ENCODE peak calls at places on chromosomes 13 and 19, in ten cellular contexts. Q is tibial nerve; V is cardiac muscle cell; I is heart left ventricle; A is SJCRH30; W is heart right ventricle; K is AG04450; N is psoas muscle; S is kidney; J is CD4-positive, CD25-positive, alpha-beta regulatory T cell. Y is an unnamed sample. For H3K9me3, the result is how much of the 10 kb centered on the place peaks cover.

GRCh38 chr13:106362637-106363036 is 172.8 kb downstream of the EFNB2 start:
- DNase-seq in Q (no peak), V (no peak), I (no peak), A (no peak), W (no peak), K (no peak), N (no peak), S (no peak), J (no peak), Y (no peak)

GRCh38 chr13:24502567-24503375 is 9.8 kb downstream of the PARP4 start:
- DNase-seq in Q (no peak), V (peak), I (peak), A (no peak), W (peak), K (no peak), N (peak), S (no peak), J (no peak), Y (no peak)

GRCh38 chr19:8610041-8610927 is at the start of gene ADAMTS10:
- DNase-seq in Q (peak), V (peak), I (peak), A (no peak), W (peak), K (no peak), N (peak), S (peak), J (peak), Y (peak)

GRCh38 chr19:17889609-17890214 is 18.0 kb downstream of the SLC5A5 start:
- DNase-seq in Q (no peak), V (peak), I (no peak), A (peak), W (no peak), K (no peak), N (no peak), S (no peak), J (no peak), Y (peak)

GRCh38 chr19:7522923-7523667 is 671 bp downstream of the MCOLN1 start:
- DNase-seq in Q (no peak), V (peak), I (no peak), A (no peak), W (no peak), K (no peak), N (no peak), S (peak), J (no peak), Y (no peak)

GRCh38 chr13:79560954-79561353 is 80.0 kb downstream of the NDFIP2 start:
- DNase-seq in Q (no peak), V (no peak), I (no peak), A (no peak), W (no peak), K (no peak), N (no peak), S (no peak), J (no peak), Y (no peak)

GRCh38 chr19:55536951-55537740 is at the start of gene SBK2:
- DNase-seq in Q (no peak), V (no peak), I (no peak), A (peak), W (no peak), K (no peak), N (no peak), S (no peak), J (no peak), Y (no peak)

GRCh38 chr13:27283906-27284523 is 13.4 kb downstream of the RASL11A start:
- DNase-seq in Q (no peak), V (peak), I (no peak), A (no peak), W (no peak), K (no peak), N (no peak), S (no peak), J (no peak), Y (no peak)

DNA sequence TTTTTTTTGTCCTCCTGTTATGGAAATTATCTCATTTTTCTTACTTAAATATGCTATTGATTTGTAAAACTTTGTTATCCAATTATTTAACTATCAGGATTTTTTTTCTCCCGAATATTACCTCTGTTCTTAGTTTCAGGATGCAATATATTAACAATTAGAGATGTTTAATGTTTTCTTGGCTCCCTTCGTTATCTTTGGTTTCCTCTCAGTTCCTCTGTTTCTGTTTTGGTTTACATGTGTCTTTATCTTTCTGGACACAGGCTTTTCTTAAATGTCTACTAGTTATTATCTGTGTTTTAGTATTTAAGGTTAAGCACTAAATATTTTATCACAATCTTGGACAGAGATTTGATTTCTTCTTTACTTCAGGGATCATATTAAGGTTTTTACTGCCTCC is 462.2 kb upstream of the SLC10A2 start:
- DNase-seq in Q (no peak), V (no peak), I (no peak), A (no peak), W (no peak), K (no peak), N (no peak), S (no peak), J (no peak), Y (no peak)
- H3K9me3 ChIP-seq in Q (under half), V (under half), I (under half), A (under half), W (under half), K (under half), N (under half), S (under half), J (under half), Y (under half)

GRCh38 chr13:54934121-54934520 is 1905.5 kb downstream of the OLFM4 start:
- DNase-seq in Q (no peak), V (no peak), I (no peak), A (no peak), W (no peak), K (no peak), N (no peak), S (no peak), J (no peak), Y (no peak)
- H3K9me3 ChIP-seq in Q (under half), V (under half), I (under half), A (under half), W (under half), K (under half), N (under half), S (under half), J (under half), Y (under half)

GRCh38 chr19:43883864-43884263 is 51.2 kb downstream of the ZNF45 start:
- DNase-seq in Q (no peak), V (no peak), I (no peak), A (no peak), W (no peak), K (no peak), N (no peak), S (no peak), J (no peak), Y (no peak)
- H3K9me3 ChIP-seq in Q (under half), V (under half), I (half or more), A (under half), W (half or more), K (under half), N (half or more), S (under half), J (half or more), Y (half or more)

DNA sequence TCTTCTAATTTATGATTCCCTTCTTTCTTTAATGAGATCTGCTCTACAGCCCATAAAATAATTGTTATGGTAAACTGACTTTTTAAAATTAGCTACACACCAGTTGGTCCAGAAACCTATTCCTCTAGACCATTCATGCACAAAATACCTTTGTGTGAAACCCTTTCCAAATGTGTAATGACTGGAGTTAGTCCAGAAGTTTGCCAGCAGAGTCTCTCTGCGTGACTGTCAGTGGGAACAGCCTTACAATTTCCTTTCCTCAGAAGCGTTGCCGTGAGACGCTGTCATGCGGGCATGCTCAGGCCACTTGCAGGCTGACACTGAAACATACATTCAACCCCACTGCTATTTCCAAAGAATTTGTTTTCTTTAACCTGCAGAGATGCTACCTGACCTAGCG is 965.2 kb downstream of the PCDH9 start:
- DNase-seq in Q (no peak), V (no peak), I (no peak), A (no peak), W (no peak), K (no peak), N (no peak), S (no peak), J (no peak), Y (peak)
- H3K9me3 ChIP-seq in Q (under half), V (under half), I (under half), A (under half), W (under half), K (under half), N (under half), S (under half), J (under half), Y (under half)

DNA sequence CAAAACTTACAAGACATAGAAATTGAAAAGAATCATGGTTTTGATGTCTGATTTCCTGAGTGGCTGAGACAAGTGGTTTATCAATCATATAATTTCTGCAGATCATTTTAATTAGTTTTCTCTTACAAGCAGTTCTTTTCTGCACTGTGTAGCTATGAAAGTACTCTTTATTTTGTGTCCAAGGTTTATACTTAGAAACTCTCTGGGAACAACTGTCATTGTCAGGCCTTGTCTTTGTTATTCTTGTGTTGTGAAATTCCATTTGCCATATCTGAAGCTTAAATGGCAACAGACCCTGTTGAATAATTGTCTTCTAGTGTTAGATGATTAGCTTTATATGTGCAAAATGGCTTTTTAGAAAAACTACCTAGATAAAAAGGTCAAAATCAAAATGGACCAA is 312.1 kb downstream of the FGF14 start:
- DNase-seq in Q (no peak), V (no peak), I (no peak), A (no peak), W (no peak), K (no peak), N (no peak), S (no peak), J (no peak), Y (no peak)
- H3K9me3 ChIP-seq in Q (under half), V (under half), I (under half), A (under half), W (under half), K (under half), N (under half), S (under half), J (under half), Y (under half)

GRCh38 chr13:20362642-20363041 is 130.5 kb upstream of the GJB6 start:
- DNase-seq in Q (no peak), V (no peak), I (no peak), A (no peak), W (no peak), K (no peak), N (no peak), S (no peak), J (no peak), Y (no peak)
- H3K9me3 ChIP-seq in Q (under half), V (under half), I (under half), A (under half), W (under half), K (under half), N (under half), S (under half), J (under half), Y (under half)

GRCh38 chr19:21587117-21587461 is 81.7 kb downstream of the ZNF429 start:
- DNase-seq in Q (no peak), V (no peak), I (no peak), A (no peak), W (peak), K (no peak), N (no peak), S (no peak), J (no peak), Y (no peak)
- H3K9me3 ChIP-seq in Q (under half), V (under half), I (under half), A (under half), W (under half), K (half or more), N (under half), S (under half), J (under half), Y (under half)

GRCh38 chr13:19169496-19169895 is 12.1 kb downstream of the TUBA3C start:
- DNase-seq in Q (no peak), V (no peak), I (no peak), A (no peak), W (no peak), K (no peak), N (no peak), S (peak), J (no peak), Y (no peak)
- H3K9me3 ChIP-seq in Q (under half), V (under half), I (under half), A (under half), W (under half), K (half or more), N (under half), S (under half), J (under half), Y (under half)

Y was measured in A673.